ENCODE peak calls at places on chromosomes 13 and 19, in five cellular contexts. Q is pons; G is stimulated activated CD8-positive, alpha-beta memory T cell treated with anti-CD3 and anti-CD28 coated beads, Interleukin-7, amount 100 ng/mL, for 24 hours; T is T-helper 2 cell; C is activated T-helper 9 cell treated with anti-CD3 and anti-CD28 coated beads, Interleukin-2, amount 50 U/mL, for 16 hours. J is an unnamed sample.

GRCh38 chr13:46751811-46752635 is 44.9 kb downstream of the ESD start:
- DNase-seq in Q (peak), G (peak), T (no peak), C (peak), J (peak)

GRCh38 chr19:34733266-34733825 is 697 bp upstream of the ZNF181 start:
- DNase-seq in Q (no peak), G (peak), T (no peak), C (no peak), J (no peak)

GRCh38 chr19:7522923-7523667 is 671 bp downstream of the MCOLN1 start:
- DNase-seq in Q (no peak), G (no peak), T (no peak), C (no peak), J (no peak)

GRCh38 chr19:45769821-45770191 is 754 bp upstream of the SIX5 start:
- DNase-seq in Q (peak), G (no peak), T (peak), C (peak), J (peak)

GRCh38 chr19:11204943-11205349 is 7.6 kb upstream of the KANK2 start:
- DNase-seq in Q (no peak), G (no peak), T (no peak), C (no peak), J (no peak)

GRCh38 chr13:111312944-111313590 is 7.4 kb upstream of the TEX29 start:
- DNase-seq in Q (no peak), G (no peak), T (no peak), C (no peak), J (no peak)

GRCh38 chr13:30004204-30004603 is 153.8 kb upstream of the UBL3 start:
- DNase-seq in Q (no peak), G (no peak), T (no peak), C (no peak), J (no peak)

GRCh38 chr13:43470610-43471009 is 316.2 kb downstream of the ENOX1 start:
- DNase-seq in Q (no peak), G (no peak), T (no peak), C (no peak), J (no peak)

GRCh38 chr19:3058009-3058820 is 4.1 kb downstream of the TLE5 start:
- DNase-seq in Q (no peak), G (no peak), T (no peak), C (no peak), J (no peak)

GRCh38 chr19:38409631-38410133 is 6.8 kb downstream of the FAM98C start:
- DNase-seq in Q (no peak), G (no peak), T (no peak), C (no peak), J (no peak)

GRCh38 chr19:58265100-58265499 is 13.7 kb upstream of the ZNF8 start:
- DNase-seq in Q (no peak), G (no peak), T (no peak), C (no peak), J (no peak)

GRCh38 chr19:41882568-41883462 is at the start of gene ARHGEF1:
- DNase-seq in Q (no peak), G (no peak), T (peak), C (peak), J (no peak)

GRCh38 chr13:42591602-42592001 is 17.6 kb downstream of the TNFSF11 start:
- DNase-seq in Q (no peak), G (no peak), T (no peak), C (no peak), J (no peak)

GRCh38 chr13:42334329-42334706 is 62.4 kb downstream of the AKAP11 start:
- DNase-seq in Q (no peak), G (no peak), T (no peak), C (no peak), J (no peak)

GRCh38 chr19:45636902-45637301 is 2.3 kb downstream of the EML2 start:
- DNase-seq in Q (no peak), G (no peak), T (no peak), C (no peak), J (no peak)

GRCh38 chr19:46824887-46825730 is 25.5 kb downstream of the AP2S1 start:
- DNase-seq in Q (peak), G (no peak), T (no peak), C (no peak), J (peak)

GRCh38 chr19:13023666-13024065 is 28.4 kb downstream of the NFIX start:
- DNase-seq in Q (no peak), G (no peak), T (no peak), C (no peak), J (no peak)

GRCh38 chr19:36225219-36225892 is 10.4 kb downstream of the ZNF146 start:
- DNase-seq in Q (no peak), G (no peak), T (no peak), C (no peak), J (no peak)

GRCh38 chr19:7415163-7415856 is 66.6 kb downstream of the ARHGEF18 start:
- DNase-seq in Q (no peak), G (no peak), T (no peak), C (no peak), J (no peak)

GRCh38 chr19:58335630-58336029 is 8.8 kb downstream of the ZSCAN22 start:
- DNase-seq in Q (no peak), G (no peak), T (no peak), C (no peak), J (no peak)

GRCh38 chr19:45616709-45617027 is 14.7 kb upstream of the GPR4 start:
- DNase-seq in Q (no peak), G (no peak), T (no peak), C (no peak), J (no peak)

GRCh38 chr13:27007166-27007565 is 164.4 kb downstream of the USP12 start:
- DNase-seq in Q (peak), G (no peak), T (no peak), C (no peak), J (no peak)

GRCh38 chr13:114230117-114230516 is 4.6 kb upstream of the CDC16 start:
- DNase-seq in Q (no peak), G (no peak), T (no peak), C (no peak), J (no peak)

GRCh38 chr13:40383132-40383531 is 283.3 kb downstream of the FOXO1 start:
- DNase-seq in Q (no peak), G (no peak), T (no peak), C (no peak), J (no peak)

GRCh38 chr13:68081051-68081450 is 850.9 kb upstream of the PCDH9 start:
- DNase-seq in Q (no peak), G (no peak), T (no peak), C (no peak), J (no peak)

GRCh38 chr13:51759240-51759639 is 44.7 kb downstream of the DHRS12 start:
- DNase-seq in Q (no peak), G (no peak), T (no peak), C (no peak), J (no peak)

GRCh38 chr19:58395220-58395978 is at the start of gene RNF225:
- DNase-seq in Q (no peak), G (no peak), T (no peak), C (no peak), J (no peak)

GRCh38 chr13:30957258-30957943 is 24.9 kb downstream of the TEX26 start:
- DNase-seq in Q (no peak), G (no peak), T (no peak), C (no peak), J (no peak)

J was measured in globus pallidus.